ENCODE peak calls at places on chromosome 14, in ten cellular contexts. D is A549, X is GM12865, U is left ventricle myocardium inferior, L is stomach, J is breast epithelium, S is neural progenitor cell, G is tibial artery, Q is left lung, F is mucosa of descending colon. P is an unnamed sample.

GRCh38 chr14:52876311-52876710 is 74.5 kb downstream of the FERMT2 start:
- DNase-seq in Q (no peak), U (no peak), D (no peak), X (no peak), L (no peak), G (no peak), S (no peak), J (no peak), F (no peak), P (no peak)

GRCh38 chr14:96582641-96582980 is 80.4 kb downstream of the PAPOLA start:
- DNase-seq in L (no peak), U (no peak), S (no peak), J (no peak), G (no peak), X (no peak), F (no peak), Q (no peak), D (no peak), P (peak)

GRCh38 chr14:23430733-23431105 is 4.7 kb downstream of the MYH7 start:
- DNase-seq in F (no peak), Q (no peak), J (no peak), S (peak), U (no peak), G (peak), L (no peak), D (no peak), X (no peak), P (no peak)

GRCh38 chr14:61437383-61437782 is 116.0 kb downstream of the PRKCH start:
- DNase-seq in F (no peak), S (no peak), U (no peak), L (no peak), G (no peak), J (no peak), Q (no peak), D (no peak), X (no peak), P (no peak)

GRCh38 chr14:95535226-95536021 is 574 bp downstream of the GLRX5 start:
- DNase-seq in J (no peak), F (no peak), L (no peak), G (no peak), U (no peak), S (peak), X (peak), D (no peak), Q (peak), P (no peak)

GRCh38 chr14:90060312-90060964 is 1.4 kb upstream of the KCNK13 start:
- DNase-seq in Q (peak), D (peak), U (peak), G (no peak), L (peak), X (peak), S (peak), F (peak), J (no peak), P (peak)

GRCh38 chr14:28577711-28578131 is 188.9 kb upstream of the FOXG1 start:
- DNase-seq in D (no peak), U (no peak), G (no peak), F (no peak), Q (no peak), S (no peak), L (no peak), X (no peak), J (no peak), P (no peak)

GRCh38 chr14:21092147-21093011 is 6.1 kb downstream of the ZNF219 start:
- DNase-seq in F (peak), Q (peak), D (peak), L (peak), S (peak), J (peak), G (peak), X (peak), U (peak), P (peak)

GRCh38 chr14:95961481-95961880 is 77.7 kb upstream of the C14orf132 start:
- DNase-seq in L (no peak), G (no peak), U (no peak), J (no peak), X (no peak), D (no peak), Q (no peak), S (no peak), F (no peak), P (no peak)

GRCh38 chr14:68631058-68631690 is 161.7 kb downstream of the ZFP36L1 start:
- DNase-seq in Q (no peak), F (no peak), U (no peak), D (no peak), G (no peak), J (no peak), L (no peak), S (no peak), X (no peak), P (no peak)

GRCh38 chr14:92883066-92883465 is 39.9 kb upstream of the CHGA start:
- DNase-seq in L (no peak), D (no peak), U (no peak), X (no peak), G (no peak), Q (no peak), J (no peak), F (no peak), S (no peak), P (no peak)
- TF ChIP-seq CTCF in L (no peak), D (no peak), U (no peak), X (no peak), G (no peak), Q (no peak), J (no peak), F (no peak), S (no peak), P (no peak)

GRCh38 chr14:47541652-47542051 is 133.8 kb downstream of the MDGA2 start:
- DNase-seq in D (no peak), S (peak), L (no peak), G (no peak), U (no peak), J (no peak), F (no peak), X (no peak), Q (no peak), P (no peak)
- TF ChIP-seq CTCF in D (no peak), S (peak), L (no peak), G (no peak), U (no peak), J (no peak), F (no peak), X (no peak), Q (no peak), P (no peak)

GRCh38 chr14:71311061-71311460 is 403.8 kb downstream of the PCNX1 start:
- DNase-seq in F (no peak), U (no peak), L (no peak), S (no peak), G (no peak), J (no peak), Q (no peak), X (no peak), D (no peak), P (no peak)

GRCh38 chr14:71308671-71309070 is 401.4 kb downstream of the PCNX1 start:
- DNase-seq in U (no peak), S (no peak), L (no peak), X (no peak), G (no peak), Q (no peak), D (no peak), J (no peak), F (no peak), P (no peak)

GRCh38 chr14:71314717-71315116 is 407.5 kb downstream of the PCNX1 start:
- DNase-seq in J (no peak), D (no peak), U (no peak), G (no peak), S (no peak), Q (no peak), F (no peak), X (no peak), L (no peak), P (no peak)

GRCh38 chr14:71304588-71305133 is 397.4 kb downstream of the PCNX1 start:
- DNase-seq in G (no peak), F (no peak), D (no peak), X (no peak), J (no peak), S (no peak), Q (no peak), U (no peak), L (no peak), P (no peak)

DNA sequence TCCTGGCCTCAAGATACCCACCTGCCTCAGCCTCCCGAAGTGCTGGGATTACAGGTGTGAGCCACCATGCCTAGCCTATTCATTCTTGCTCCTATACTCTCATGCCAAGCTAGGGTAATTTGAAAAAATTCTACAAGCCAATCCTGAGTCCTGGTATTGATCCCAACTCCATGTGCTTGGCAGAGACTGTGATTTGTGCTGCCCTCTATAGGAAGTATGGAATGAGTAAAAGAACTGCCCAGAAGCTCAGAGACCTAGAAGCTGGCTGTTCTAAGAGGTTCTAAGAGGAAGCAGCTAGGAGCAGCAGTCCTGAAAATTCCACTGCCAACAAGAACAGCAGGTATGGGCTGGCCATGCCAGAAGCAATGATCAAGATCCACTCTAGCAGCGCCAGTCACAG is 402.5 kb downstream of the PCNX1 start:
- DNase-seq in L (no peak), F (no peak), Q (no peak), J (no peak), U (no peak), D (no peak), G (no peak), S (no peak), X (no peak), P (no peak)
- TF ChIP-seq CTCF in L (no peak), F (no peak), Q (no peak), J (no peak), U (no peak), D (no peak), G (no peak), S (peak), X (no peak), P (no peak)

DNA sequence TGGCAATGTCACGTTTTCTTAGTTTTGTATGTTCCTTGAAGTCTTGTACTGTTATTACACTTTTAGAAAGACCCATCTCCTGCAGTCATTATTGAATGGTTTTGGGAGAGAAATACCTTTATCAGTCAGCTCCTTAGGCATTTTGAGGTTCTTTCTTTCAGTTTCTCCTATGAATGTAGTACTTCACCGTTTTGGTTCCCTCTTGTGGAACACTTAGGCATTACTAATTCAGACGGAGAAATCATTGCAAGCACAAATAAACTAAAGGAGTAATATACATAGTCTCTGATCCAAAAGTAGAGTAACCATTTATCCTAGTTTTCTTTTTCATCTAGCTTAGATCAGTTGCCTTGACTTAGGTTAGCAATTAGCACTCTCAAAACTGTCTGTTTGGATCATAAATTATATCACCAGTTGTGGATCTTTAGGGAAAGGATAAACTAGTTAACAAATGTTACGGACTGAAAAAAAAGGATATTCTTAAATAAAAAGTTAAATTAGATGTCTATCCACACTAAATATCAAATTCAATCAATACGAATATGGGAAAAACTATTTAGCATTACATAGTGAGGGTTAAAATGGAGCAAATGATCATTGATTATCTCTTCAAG is 1538.3 kb upstream of the SEL1L start:
- DNase-seq in X (peak), S (peak), Q (no peak), F (no peak), U (no peak), D (no peak), G (no peak), L (no peak), J (no peak), P (no peak)
- TF ChIP-seq CTCF in X (peak), S (peak), Q (no peak), F (no peak), U (no peak), D (no peak), G (no peak), L (no peak), J (no peak), P (peak)

DNA sequence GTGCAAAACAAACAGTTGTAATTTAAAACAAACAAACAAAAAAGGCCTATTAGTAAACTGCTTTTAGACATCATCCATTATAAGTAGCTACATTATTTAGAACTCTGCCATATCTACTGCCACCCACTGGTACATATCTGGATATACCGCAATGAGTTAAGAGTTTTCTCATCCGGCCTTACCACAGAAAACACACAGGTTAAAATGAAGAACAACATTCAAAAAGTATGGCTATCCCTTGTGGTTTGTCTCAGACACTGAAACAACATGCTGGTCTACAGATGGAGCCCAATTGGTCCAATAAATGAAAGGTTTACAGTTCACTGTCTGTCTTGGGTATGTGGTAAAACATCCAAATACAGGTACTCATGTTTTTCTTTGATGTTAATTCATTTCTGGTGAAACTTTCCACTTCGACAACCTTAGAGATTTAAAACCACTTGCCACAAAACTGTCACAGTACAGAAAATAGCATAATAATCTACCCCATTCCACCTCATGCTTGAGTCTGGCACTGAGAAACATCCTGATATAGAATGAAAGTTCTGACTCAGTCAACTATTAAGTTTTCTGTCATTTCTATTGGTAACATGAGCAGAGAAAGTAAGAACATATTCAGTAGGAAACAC is 354.3 kb downstream of the CEP128 start:
- DNase-seq in Q (no peak), G (no peak), U (no peak), S (peak), F (no peak), D (no peak), L (no peak), J (no peak), X (peak), P (peak)
- TF ChIP-seq CTCF in Q (no peak), G (peak), U (peak), S (peak), F (no peak), D (peak), L (peak), J (no peak), X (peak), P (no peak)

GRCh38 chr14:39957290-39957689 is 525.1 kb upstream of the FBXO33 start:
- DNase-seq in Q (no peak), S (no peak), L (no peak), F (no peak), X (peak), U (no peak), D (no peak), J (no peak), G (no peak), P (peak)

GRCh38 chr14:39957987-39958386 is 525.8 kb upstream of the FBXO33 start:
- DNase-seq in L (no peak), J (no peak), G (no peak), D (no peak), S (no peak), Q (no peak), X (peak), F (no peak), U (no peak), P (no peak)

GRCh38 chr14:39956372-39956771 is 524.1 kb upstream of the FBXO33 start:
- DNase-seq in L (no peak), Q (no peak), D (no peak), J (no peak), G (no peak), U (no peak), X (peak), F (no peak), S (no peak), P (no peak)
- TF ChIP-seq CTCF in L (no peak), Q (no peak), D (no peak), J (no peak), G (no peak), U (no peak), X (peak), F (no peak), S (peak), P (no peak)

DNA sequence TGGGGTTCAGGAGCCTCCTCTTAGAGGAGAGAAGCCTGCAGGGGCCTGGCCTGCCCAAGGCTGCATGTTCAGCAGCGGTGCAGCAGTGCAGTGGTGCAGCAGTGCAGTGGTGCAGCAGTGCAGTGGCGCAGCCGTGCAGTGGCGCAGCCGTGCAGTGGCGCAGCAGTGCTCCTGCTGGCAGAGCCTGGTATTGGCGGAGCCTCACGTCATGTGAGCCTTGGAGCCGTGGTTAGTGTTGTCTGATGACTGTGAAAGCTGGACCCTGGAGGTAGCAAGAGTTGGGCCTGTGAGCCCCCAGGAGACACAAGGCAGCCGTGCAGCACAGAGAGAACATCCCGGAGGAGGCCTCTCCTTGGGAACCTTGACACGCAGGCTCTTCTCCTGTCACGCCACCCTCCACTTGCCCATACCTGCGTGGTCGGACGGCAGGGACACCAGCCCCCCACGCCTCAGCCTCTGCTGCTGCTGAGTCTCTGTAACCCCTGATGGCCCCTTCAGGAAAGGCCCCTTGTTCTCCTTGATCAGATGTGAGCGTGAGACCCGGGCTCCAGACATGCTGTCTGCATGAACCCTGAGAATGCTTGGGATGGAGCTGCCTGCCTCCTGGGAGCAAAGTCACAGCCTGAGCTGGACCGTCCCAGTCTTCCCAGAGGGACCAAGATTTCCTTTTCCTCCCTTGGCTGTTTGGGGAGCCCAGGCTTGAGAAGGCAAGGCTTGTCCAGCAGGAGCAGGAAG is 193.7 kb downstream of the KIF26A start:
- DNase-seq in D (no peak), X (no peak), F (no peak), J (no peak), L (peak), G (no peak), U (no peak), Q (no peak), S (no peak), P (no peak)
- TF ChIP-seq CTCF in D (no peak), X (no peak), F (no peak), J (no peak), L (no peak), G (no peak), U (no peak), Q (no peak), S (peak), P (no peak)

DNA sequence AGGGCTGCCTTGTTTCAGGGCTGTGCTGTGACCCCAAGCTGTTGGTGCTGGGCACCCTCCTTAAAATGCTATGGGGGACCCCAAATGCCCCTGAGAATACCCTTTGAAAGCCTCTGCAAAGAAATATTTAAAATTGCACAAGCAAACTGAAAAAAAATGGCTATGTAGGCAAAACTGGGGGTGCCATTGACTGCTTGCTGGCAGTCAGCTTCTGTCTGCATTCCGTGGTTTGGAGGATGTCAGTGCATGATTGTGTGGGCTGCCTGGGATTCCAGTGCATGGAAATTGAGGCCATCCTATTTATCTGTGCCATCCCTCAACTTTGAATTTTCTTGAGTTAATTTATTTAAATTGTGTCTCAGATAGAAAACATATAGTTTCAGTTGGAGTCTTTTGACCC is 113.7 kb upstream of the RTL1 start:
- DNase-seq in S (no peak), J (peak), Q (no peak), D (no peak), F (no peak), G (no peak), X (no peak), L (no peak), U (no peak), P (no peak)
- TF ChIP-seq CTCF in S (no peak), J (no peak), Q (no peak), D (no peak), F (no peak), G (no peak), X (no peak), L (no peak), U (no peak), P (no peak)

DNA sequence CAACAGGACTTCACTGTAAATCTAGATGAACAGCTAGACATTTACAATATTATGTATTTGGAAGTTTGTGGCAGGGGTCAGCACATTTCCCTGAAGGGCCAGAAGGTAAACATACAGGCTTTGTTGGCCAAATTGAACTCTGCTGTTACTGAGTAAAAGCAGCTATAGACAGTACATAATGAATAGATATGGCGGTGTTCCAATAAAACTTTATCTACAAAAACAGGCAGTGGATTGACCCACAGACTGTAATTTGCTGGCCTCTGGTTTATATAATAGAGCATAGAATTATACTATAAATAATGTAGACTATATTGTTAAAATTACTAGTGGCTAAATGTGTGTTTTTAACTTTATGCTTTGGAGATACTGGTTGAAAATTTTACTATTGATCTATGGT is 25.7 kb downstream of the SERPINA10 start:
- DNase-seq in U (no peak), D (no peak), X (no peak), S (no peak), Q (no peak), F (no peak), G (no peak), J (no peak), L (no peak), P (no peak)
- TF ChIP-seq CTCF in U (no peak), D (no peak), X (no peak), S (no peak), Q (no peak), F (no peak), G (no peak), J (no peak), L (no peak), P (no peak)